ENCODE peak calls at places on chromosomes 5 and 9, in eight cellular contexts. Y, J, R, N, D, U, V and E are unnamed samples.

GRCh38 chr5:17679597-17680187 is 45.4 kb downstream of the TAF11L14 start:
- DNase-seq in Y (no peak), J (no peak), R (peak), N (no peak), D (no peak), U (no peak), V (no peak), E (no peak)

GRCh38 chr9:130174920-130175321 is 2.7 kb downstream of the NCS1 start:
- DNase-seq in Y (no peak), J (no peak), R (no peak), N (no peak), D (no peak), U (no peak), V (no peak), E (no peak)

GRCh38 chr5:174177976-174178600 is 132.6 kb downstream of the NSG2 start:
- DNase-seq in Y (no peak), J (no peak), R (no peak), N (no peak), D (no peak), U (no peak), V (no peak), E (no peak)

GRCh38 chr5:171924493-171925122 is 81.8 kb downstream of the FBXW11 start:
- DNase-seq in Y (no peak), J (no peak), R (no peak), N (no peak), D (no peak), U (no peak), V (no peak), E (no peak)

GRCh38 chr9:21477466-21477865 is 4.6 kb downstream of the IFNE start:
- DNase-seq in Y (no peak), J (no peak), R (no peak), N (no peak), D (no peak), U (no peak), V (no peak), E (no peak)

GRCh38 chr5:131957721-131958483 is 12.4 kb upstream of the MEIKIN start:
- DNase-seq in Y (no peak), J (no peak), R (no peak), N (no peak), D (no peak), U (no peak), V (no peak), E (no peak)

GRCh38 chr5:109759304-109759703 is 69.6 kb downstream of the MAN2A1 start:
- DNase-seq in Y (no peak), J (no peak), R (peak), N (no peak), D (no peak), U (peak), V (peak), E (no peak)

GRCh38 chr5:28284788-28285187 is 1246.4 kb upstream of the CDH9 start:
- DNase-seq in Y (no peak), J (no peak), R (no peak), N (no peak), D (no peak), U (no peak), V (no peak), E (no peak)

GRCh38 chr9:23123048-23123632 is 676.5 kb downstream of the DMRTA1 start:
- DNase-seq in Y (no peak), J (no peak), R (peak), N (no peak), D (no peak), U (peak), V (peak), E (peak)

GRCh38 chr9:136078025-136078424 is 17.1 kb downstream of the NACC2 start:
- DNase-seq in Y (no peak), J (no peak), R (no peak), N (no peak), D (no peak), U (no peak), V (no peak), E (no peak)